ENCODE peak calls at places on chromosomes 4 and X, in ten cellular contexts. J, W, P, K, Q, G, Z, Y, S and V are unnamed samples.

GRCh38 chrX:34658316-34658715 is 1.2 kb upstream of the TMEM47 start:
- DNase-seq in J (no peak), W (no peak), P (no peak), K (no peak), Q (no peak), G (no peak), Z (no peak), Y (no peak), S (no peak), V (no peak)

GRCh38 chr4:153257151-153257620 is 52.9 kb downstream of the TRIM2 start:
- DNase-seq in J (peak; percentile 12), W (peak; percentile 31), P (no peak), K (no peak), Q (no peak), G (no peak), Z (no peak), Y (peak; percentile 53), S (no peak), V (no peak)

GRCh38 chr4:8278421-8279287 is 9.1 kb downstream of the HTRA3 start:
- DNase-seq in J (no peak), W (no peak), P (peak; percentile 85), K (peak; percentile 65), Q (peak; percentile 48), G (no peak), Z (peak; percentile 41), Y (peak; percentile 80), S (no peak), V (no peak)

GRCh38 chrX:134684956-134685355 is 26.7 kb upstream of the PLAC1 start:
- DNase-seq in J (no peak), W (no peak), P (no peak), K (no peak), Q (no peak), G (no peak), Z (no peak), Y (no peak), S (no peak), V (no peak)

GRCh38 chr4:182062936-182063335 is 180.3 kb upstream of the TENM3 start:
- DNase-seq in J (no peak), W (no peak), P (no peak), K (no peak), Q (no peak), G (no peak), Z (no peak), Y (no peak), S (no peak), V (no peak)

GRCh38 chr4:173935622-173936405 is 347.7 kb downstream of the FBXO8 start:
- DNase-seq in J (no peak), W (no peak), P (no peak), K (no peak), Q (no peak), G (no peak), Z (no peak), Y (no peak), S (no peak), V (no peak)

GRCh38 chrX:38999099-38999498 is 197.8 kb downstream of the MID1IP1 start:
- DNase-seq in J (no peak), W (no peak), P (no peak), K (no peak), Q (no peak), G (no peak), Z (no peak), Y (no peak), S (no peak), V (no peak)

GRCh38 chr4:80831383-80832361 is 198.8 kb upstream of the BMP3 start:
- DNase-seq in J (no peak), W (no peak), P (no peak), K (no peak), Q (no peak), G (no peak), Z (no peak), Y (no peak), S (no peak), V (no peak)

GRCh38 chr4:154329268-154329858 is 162.2 kb downstream of the DCHS2 start:
- DNase-seq in J (peak; percentile 53), W (no peak), P (no peak), K (peak; percentile 17), Q (no peak), G (peak; percentile 12), Z (no peak), Y (peak; percentile 22), S (no peak), V (no peak)

GRCh38 chrX:136057567-136057966 is 72.3 kb downstream of the SLC9A6 start:
- DNase-seq in J (no peak), W (no peak), P (no peak), K (no peak), Q (no peak), G (no peak), Z (no peak), Y (no peak), S (no peak), V (no peak)

GRCh38 chr4:86939737-86940141 is 4.9 kb downstream of the AFF1 start:
- DNase-seq in J (no peak), W (no peak), P (no peak), K (no peak), Q (no peak), G (no peak), Z (no peak), Y (no peak), S (no peak), V (peak; percentile 36)
- TF ChIP-seq POLR2A in J (no peak), W (no peak), P (no peak), K (no peak), Q (no peak), G (no peak), Z (no peak), Y (no peak), S (no peak), V (peak; percentile 65)

GRCh38 chr4:6557185-6557584 is 17.8 kb upstream of the MAN2B2 start:
- DNase-seq in J (no peak), W (no peak), P (no peak), K (no peak), Q (no peak), G (no peak), Z (no peak), Y (no peak), S (no peak), V (no peak)
- TF ChIP-seq POLR2A in J (no peak), W (no peak), P (no peak), K (no peak), Q (no peak), G (no peak), Z (no peak), Y (no peak), S (no peak), V (no peak)

GRCh38 chrX:154396948-154397887 is 959 bp upstream of the RPL10 start:
- DNase-seq in J (peak; percentile 81), W (peak; percentile 72), P (peak; percentile 90), K (peak; percentile 94), Q (peak; percentile 92), G (peak; percentile 76), Z (peak; percentile 61), Y (peak; percentile 80), S (no peak), V (peak; percentile 47)
- TF ChIP-seq POLR2A in J (no peak), W (no peak), P (peak; percentile 30), K (no peak), Q (peak; percentile 16), G (no peak), Z (peak; percentile 49), Y (peak; percentile 13), S (no peak), V (no peak)

GRCh38 chr4:1345905-1346780 is 865 bp upstream of the UVSSA start:
- DNase-seq in J (peak; percentile 72), W (peak; percentile 61), P (peak; percentile 84), K (peak; percentile 93), Q (peak; percentile 90), G (peak; percentile 74), Z (peak; percentile 24), Y (peak; percentile 59), S (no peak), V (peak; percentile 65)
- TF ChIP-seq POLR2A in J (peak; percentile 14), W (no peak), P (no peak), K (no peak), Q (no peak), G (no peak), Z (peak; percentile 16), Y (no peak), S (no peak), V (no peak)

DNA sequence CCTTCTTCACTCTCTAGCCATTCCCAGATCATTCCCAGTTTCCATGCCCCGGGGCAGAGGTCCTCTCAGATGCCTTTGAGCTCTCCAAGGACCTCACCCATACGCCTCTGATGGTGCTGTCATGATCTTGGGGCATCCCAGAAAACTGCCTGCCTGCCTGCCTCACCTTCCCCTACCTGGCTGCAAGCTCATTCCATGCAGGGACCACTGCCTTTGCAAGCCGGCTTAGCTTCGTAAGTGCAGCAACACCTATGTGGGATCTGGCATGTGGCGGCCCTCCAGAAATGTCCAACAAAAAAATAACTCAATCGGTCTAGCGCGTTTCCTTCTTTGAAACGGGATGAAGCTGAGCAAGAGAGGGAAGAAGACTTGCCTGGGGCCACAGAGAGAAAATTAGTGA is 53.0 kb downstream of the C4orf50 start:
- DNase-seq in J (no peak), W (no peak), P (no peak), K (no peak), Q (peak; percentile 41), G (no peak), Z (no peak), Y (no peak), S (no peak), V (no peak)
- TF ChIP-seq POLR2A in J (no peak), W (no peak), P (no peak), K (no peak), Q (no peak), G (no peak), Z (no peak), Y (no peak), S (no peak), V (no peak)

DNA sequence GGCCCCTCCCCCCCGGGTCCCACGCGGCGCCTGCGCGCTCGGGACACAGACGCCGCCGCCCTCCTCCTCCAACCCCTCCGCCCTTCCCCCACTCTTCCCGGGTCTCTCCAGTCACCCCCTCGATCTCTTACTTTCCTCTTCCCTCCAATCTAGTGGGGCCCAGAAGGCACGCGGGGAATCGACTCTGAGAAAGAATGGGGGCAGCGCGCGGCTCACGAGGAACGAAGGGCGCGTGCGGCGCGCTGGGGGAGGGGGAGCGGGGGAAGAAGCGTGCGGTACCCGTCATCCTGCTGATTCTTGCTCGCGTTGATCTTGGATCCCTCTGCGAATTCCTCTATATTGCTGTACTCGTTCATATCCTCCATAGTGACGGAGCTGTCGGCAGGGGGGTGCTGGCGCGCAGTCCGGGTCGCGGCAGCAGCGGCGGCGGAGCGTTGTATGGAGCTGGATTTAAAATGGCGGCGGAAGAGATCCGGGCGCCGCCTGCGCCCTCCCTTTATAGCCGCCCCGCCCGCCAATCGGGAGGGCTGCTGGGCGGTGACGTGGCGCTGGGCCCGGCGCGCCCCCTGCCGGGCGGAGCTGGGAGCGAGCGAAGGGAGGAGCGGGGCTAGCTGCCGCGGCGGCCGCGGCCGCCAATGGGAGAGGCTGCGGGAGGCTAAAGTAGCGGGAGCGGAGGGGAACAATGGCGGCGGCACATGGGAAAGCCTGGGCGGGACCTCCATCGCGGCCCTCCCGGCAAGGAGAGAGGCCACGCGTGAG is 1.1 kb downstream of the HNRNPDL start:
- DNase-seq in J (peak; percentile 95), W (peak; percentile 93), P (peak; percentile 96), K (peak; percentile 100), Q (peak; percentile 97), G (peak; percentile 98), Z (peak; percentile 57), Y (peak; percentile 96), S (peak; percentile 76), V (peak; percentile 86)
- TF ChIP-seq POLR2A in J (peak; percentile 98), W (peak; percentile 70), P (peak; percentile 73), K (peak; percentile 84), Q (no peak), G (peak; percentile 87), Z (peak; percentile 81), Y (peak; percentile 81), S (peak; percentile 85), V (peak; percentile 88)